ENCODE peak calls at places on chromosomes 12 and 14, in nine cellular contexts. K, U, E, T, R, C, Q, D and X are unnamed samples.

GRCh38 chr14:61948376-61948775 is 186.2 kb downstream of the SNAPC1 start:
- DNase-seq in Q (no peak), U (no peak), K (no peak), R (no peak), T (no peak), D (no peak), C (no peak), E (no peak), X (no peak)

GRCh38 chr14:95482967-95483842 is 33.2 kb downstream of the SYNE3 start:
- DNase-seq in T (peak), U (peak), Q (peak), E (peak), D (peak), K (peak), R (peak), C (peak), X (no peak)

GRCh38 chr12:28130625-28131598 is 59.3 kb upstream of the CCDC91 start:
- DNase-seq in Q (no peak), D (peak), C (no peak), K (no peak), T (peak), E (peak), U (peak), R (peak), X (peak)

GRCh38 chr14:30193791-30194407 is 266.3 kb upstream of the PRKD1 start:
- DNase-seq in U (peak), T (no peak), K (no peak), D (no peak), R (no peak), C (no peak), E (no peak), Q (no peak), X (no peak)

GRCh38 chr12:98997-99396 is 32.4 kb downstream of the IQSEC3 start:
- DNase-seq in U (no peak), D (no peak), Q (no peak), K (no peak), T (no peak), C (no peak), E (no peak), R (no peak), X (no peak)

GRCh38 chr14:78316711-78317110 is 146.5 kb downstream of the NRXN3 start:
- DNase-seq in T (no peak), D (no peak), K (no peak), E (no peak), C (no peak), R (no peak), Q (no peak), U (no peak), X (peak)

GRCh38 chr12:122200541-122201175 is 2.9 kb upstream of the B3GNT4 start:
- DNase-seq in D (no peak), E (no peak), R (no peak), U (no peak), T (no peak), Q (no peak), C (no peak), K (no peak), X (no peak)

GRCh38 chr12:64696065-64696741 is 63.0 kb downstream of the GNS start:
- DNase-seq in T (no peak), D (no peak), U (peak), Q (no peak), C (no peak), K (no peak), E (no peak), R (peak), X (peak)

GRCh38 chr12:25424186-25424854 is 128.8 kb downstream of the LMNTD1 start:
- DNase-seq in K (peak), E (no peak), C (no peak), R (no peak), D (no peak), Q (no peak), T (no peak), U (no peak), X (no peak)

GRCh38 chr12:63103489-63104131 is 47.4 kb downstream of the AVPR1A start:
- DNase-seq in K (no peak), R (peak), C (no peak), D (no peak), E (no peak), Q (no peak), U (peak), T (no peak), X (peak)

GRCh38 chr12:65624554-65625086 is 199.7 kb upstream of the HMGA2 start:
- DNase-seq in K (no peak), T (no peak), R (no peak), E (no peak), D (no peak), Q (no peak), C (no peak), U (no peak), X (no peak)

GRCh38 chr12:75812341-75813018 is 219.1 kb downstream of the PHLDA1 start:
- DNase-seq in U (peak), E (peak), K (no peak), D (no peak), R (no peak), T (no peak), C (no peak), Q (no peak), X (no peak)

GRCh38 chr12:120688527-120689071 is 1.6 kb downstream of the MLEC start:
- DNase-seq in E (no peak), C (peak), Q (peak), K (no peak), T (no peak), R (no peak), U (no peak), D (peak), X (peak)

GRCh38 chr14:62420853-62421252 is 624.4 kb downstream of the KCNH5 start:
- DNase-seq in U (no peak), T (no peak), E (no peak), Q (no peak), K (no peak), D (no peak), R (no peak), C (no peak), X (no peak)

GRCh38 chr12:38934078-38934584 is 28.7 kb upstream of the CPNE8 start:
- DNase-seq in U (no peak), K (no peak), E (no peak), R (no peak), C (no peak), Q (no peak), D (no peak), T (no peak), X (peak)

GRCh38 chr12:87815738-87816137 is 213.5 kb downstream of the C12orf50 start:
- DNase-seq in Q (no peak), E (no peak), D (no peak), K (no peak), C (no peak), R (no peak), U (no peak), T (no peak), X (no peak)

GRCh38 chr12:92726865-92727264 is 24.1 kb downstream of the PLEKHG7 start:
- DNase-seq in E (no peak), C (no peak), T (no peak), Q (no peak), D (no peak), R (no peak), K (no peak), U (peak), X (no peak)

GRCh38 chr14:73591690-73592448 is at the start of gene ACOT4:
- DNase-seq in T (no peak), Q (peak), U (peak), K (no peak), D (peak), R (peak), E (no peak), C (peak), X (peak)

GRCh38 chr12:104928036-104928770 is 29.9 kb downstream of the SLC41A2 start:
- DNase-seq in Q (no peak), E (no peak), T (no peak), R (no peak), U (no peak), K (no peak), C (no peak), D (no peak), X (no peak)

GRCh38 chr12:89087149-89087834 is 265.0 kb downstream of the DUSP6 start:
- DNase-seq in K (no peak), R (no peak), T (no peak), C (peak), U (no peak), D (no peak), E (no peak), Q (peak), X (no peak)

GRCh38 chr14:45716506-45716905 is 463.5 kb upstream of the MIS18BP1 start:
- DNase-seq in R (peak), U (no peak), C (no peak), E (no peak), K (no peak), Q (no peak), D (peak), T (no peak), X (no peak)

GRCh38 chr12:19744760-19745218 is 305.5 kb downstream of the AEBP2 start:
- DNase-seq in R (peak), U (peak), C (no peak), E (no peak), D (no peak), Q (no peak), K (no peak), T (no peak), X (no peak)

GRCh38 chr14:58501214-58501816 is 73.8 kb downstream of the KIAA0586 start:
- DNase-seq in T (peak), Q (no peak), K (no peak), U (peak), C (no peak), D (no peak), R (peak), E (peak), X (peak)

GRCh38 chr12:44889162-44889561 is 13.0 kb upstream of the NELL2 start:
- DNase-seq in Q (no peak), E (no peak), D (no peak), C (no peak), R (no peak), T (no peak), K (no peak), U (no peak), X (peak)

GRCh38 chr12:80792861-80793260 is 76.1 kb downstream of the MYF5 start:
- DNase-seq in Q (no peak), U (peak), T (no peak), D (no peak), K (no peak), R (no peak), C (no peak), E (no peak), X (no peak)

GRCh38 chr14:32258574-32258973 is 55.5 kb upstream of the RNU6-8 start:
- DNase-seq in Q (no peak), D (no peak), C (no peak), E (peak), K (no peak), T (no peak), R (no peak), U (no peak), X (peak)

GRCh38 chr12:131381716-131382430 is 329.0 kb upstream of the SFSWAP start:
- DNase-seq in T (no peak), R (no peak), K (no peak), E (no peak), Q (no peak), D (no peak), C (no peak), U (no peak), X (no peak)

GRCh38 chr12:56082967-56083366 is 3.0 kb downstream of the ERBB3 start:
- DNase-seq in C (no peak), U (no peak), T (no peak), R (no peak), E (no peak), Q (no peak), K (no peak), D (no peak), X (no peak)

GRCh38 chr12:71727958-71728357 is 26.7 kb upstream of the RAB21 start:
- DNase-seq in Q (no peak), T (no peak), R (no peak), K (no peak), U (no peak), E (no peak), C (no peak), D (no peak), X (no peak)

GRCh38 chr14:70789361-70789760 is 20.0 kb downstream of the MAP3K9 start:
- DNase-seq in C (no peak), K (no peak), R (no peak), Q (peak), U (peak), D (peak), E (no peak), T (peak), X (no peak)

GRCh38 chr12:76762556-76762955 is 1.4 kb upstream of the ZDHHC17 start:
- DNase-seq in Q (no peak), C (no peak), E (no peak), D (no peak), U (no peak), T (no peak), K (no peak), R (no peak), X (no peak)

GRCh38 chr12:85277900-85278597 is 2.0 kb upstream of the ALX1 start:
- DNase-seq in T (no peak), K (no peak), E (no peak), U (no peak), D (no peak), R (no peak), Q (peak), C (peak), X (no peak)

GRCh38 chr12:110686294-110686903 is 2.5 kb downstream of the HVCN1 start:
- DNase-seq in R (no peak), U (no peak), Q (no peak), T (no peak), C (no peak), K (no peak), D (no peak), E (no peak), X (no peak)

GRCh38 chr12:110687770-110688169 is 1.1 kb downstream of the HVCN1 start:
- DNase-seq in T (no peak), U (no peak), E (no peak), R (no peak), D (no peak), C (no peak), K (no peak), Q (no peak), X (peak)

GRCh38 chr12:110688446-110689001 is 391 bp downstream of the HVCN1 start:
- DNase-seq in D (no peak), E (no peak), Q (peak), R (no peak), T (no peak), C (no peak), K (no peak), U (no peak), X (no peak)

GRCh38 chr12:110689002-110689600 is at the start of gene HVCN1:
- DNase-seq in K (peak), Q (peak), E (peak), U (no peak), R (no peak), C (peak), D (peak), T (no peak), X (no peak)

DNA sequence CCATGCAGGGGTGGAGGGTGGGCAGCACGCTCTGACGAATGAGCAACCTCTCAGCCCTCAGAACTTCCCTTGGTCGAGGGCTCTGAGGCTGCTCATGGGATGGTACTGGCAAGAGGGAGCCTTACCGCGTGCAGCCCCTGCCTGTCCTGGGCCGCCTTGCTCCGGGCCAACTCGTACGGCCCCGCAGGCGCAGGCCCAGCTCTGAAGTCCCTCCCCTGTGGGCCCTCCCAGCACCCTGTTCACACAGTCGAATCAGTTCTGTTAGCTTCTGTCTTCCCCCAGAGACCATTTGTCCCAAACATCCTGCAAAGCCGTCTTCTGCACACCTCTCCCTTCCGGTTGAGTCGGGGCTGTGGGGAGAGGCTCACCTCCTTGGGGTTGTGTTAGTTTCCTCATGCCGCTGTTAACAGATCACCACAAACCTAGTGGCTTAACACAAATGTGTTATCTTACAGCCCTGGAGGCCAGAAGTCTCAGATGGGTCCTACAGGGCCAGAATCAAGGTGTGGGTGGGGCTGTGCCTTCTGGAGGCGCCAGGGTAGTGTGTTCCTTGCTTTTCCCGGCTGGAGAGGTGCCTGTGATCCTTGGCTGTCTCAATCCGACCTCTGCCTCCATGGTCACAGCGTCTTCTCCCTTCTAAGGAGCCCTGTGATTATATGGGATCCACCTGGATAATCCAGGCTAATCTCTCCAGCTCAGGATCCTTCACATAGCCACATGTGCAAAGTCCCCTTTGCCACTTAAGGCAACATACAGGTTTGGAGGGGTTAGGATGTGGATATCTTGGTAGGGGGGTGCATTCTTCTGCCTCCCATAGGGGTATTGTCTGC is 901 bp upstream of the HVCN1 start:
- DNase-seq in T (no peak), R (no peak), U (no peak), D (peak), Q (peak), C (peak), K (no peak), E (peak), X (no peak)
- TF ChIP-seq POLR2A in T (no peak), R (no peak), U (no peak), D (no peak), Q (no peak), C (no peak), K (no peak), E (peak), X (no peak)

DNA sequence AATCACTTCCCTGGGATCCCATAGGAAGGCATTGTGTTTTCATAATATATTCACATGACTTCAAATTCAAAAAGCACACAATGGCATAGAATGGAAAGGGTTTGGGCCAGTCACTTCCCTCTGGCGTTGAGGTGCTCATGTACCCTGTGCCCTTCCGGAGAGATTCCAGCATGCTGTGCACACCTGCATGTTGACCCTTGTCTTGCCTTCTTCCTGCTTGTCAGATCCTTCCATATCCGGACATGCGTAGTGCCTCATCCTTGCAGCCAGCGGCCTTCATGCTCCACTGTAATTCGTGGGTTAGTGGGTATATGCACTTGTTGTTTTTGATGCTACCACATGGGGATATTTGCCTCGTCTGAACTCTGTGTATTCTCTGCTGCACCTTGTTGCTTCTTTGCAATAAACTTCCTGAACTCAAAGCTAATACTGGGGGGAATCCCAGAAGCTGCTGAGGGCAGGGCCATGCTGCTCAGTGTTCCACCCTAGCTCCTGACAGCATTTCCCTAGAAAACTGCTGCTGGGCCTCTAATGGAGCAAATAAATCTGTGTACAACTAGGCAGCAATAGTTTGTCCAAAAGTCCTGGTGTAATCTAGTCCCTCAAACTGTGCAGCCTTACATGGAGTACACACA is 59.5 kb downstream of the ANAPC7 start:
- DNase-seq in U (no peak), E (no peak), D (no peak), R (no peak), Q (no peak), K (no peak), T (no peak), C (no peak), X (no peak)
- TF ChIP-seq POLR2A in U (no peak), E (no peak), D (no peak), R (no peak), Q (no peak), K (no peak), T (no peak), C (no peak), X (no peak)

DNA sequence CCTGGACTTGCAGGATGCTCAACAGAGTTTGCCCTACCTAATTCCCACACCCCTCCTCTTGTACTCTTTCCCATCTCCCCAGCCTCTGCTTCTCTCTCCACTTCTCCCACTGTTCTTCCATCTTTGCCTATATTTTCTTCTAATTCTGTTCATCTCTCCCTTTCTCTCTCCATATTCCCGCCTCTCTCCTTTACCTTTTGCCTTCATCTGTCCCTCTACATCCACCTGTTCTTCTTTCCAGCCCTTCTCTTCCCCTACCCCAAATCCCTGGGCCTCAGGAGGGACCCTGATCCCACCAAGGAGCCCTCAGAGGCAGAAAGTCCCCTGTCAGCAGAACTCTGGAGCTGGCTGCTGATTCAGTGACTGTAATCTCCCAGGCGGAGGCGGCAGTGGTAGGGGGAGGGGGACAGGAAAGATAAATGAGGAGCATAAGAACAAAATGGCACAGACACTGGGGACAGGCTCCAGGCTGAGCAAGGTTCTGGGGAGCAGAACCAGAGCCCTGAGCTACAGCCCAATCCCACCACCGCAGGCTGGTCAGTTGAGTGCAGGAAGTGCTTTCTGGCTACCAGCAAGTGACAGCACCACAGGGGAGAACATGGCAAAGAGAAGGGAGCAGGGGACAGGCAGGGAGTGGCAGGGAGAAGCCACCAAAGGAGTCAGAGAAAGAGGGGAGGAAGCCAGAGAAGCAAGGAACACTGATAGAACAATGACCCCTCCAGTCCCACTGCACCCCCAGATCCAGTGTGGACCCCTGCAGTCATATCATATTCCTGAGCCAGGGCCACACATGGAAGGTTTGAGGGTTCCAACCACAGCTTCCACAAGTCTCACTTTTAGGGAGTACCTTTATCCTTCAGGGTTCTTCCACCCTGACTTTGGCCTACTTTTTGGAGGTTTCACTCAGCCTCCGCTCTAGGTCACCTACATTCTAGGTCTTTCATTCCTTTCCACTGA is 27.0 kb downstream of the SMUG1 start:
- DNase-seq in R (no peak), Q (no peak), D (no peak), U (no peak), E (no peak), C (no peak), T (no peak), K (no peak), X (no peak)
- TF ChIP-seq POLR2A in R (no peak), Q (no peak), D (no peak), U (no peak), E (no peak), C (no peak), T (no peak), K (no peak), X (no peak)

DNA sequence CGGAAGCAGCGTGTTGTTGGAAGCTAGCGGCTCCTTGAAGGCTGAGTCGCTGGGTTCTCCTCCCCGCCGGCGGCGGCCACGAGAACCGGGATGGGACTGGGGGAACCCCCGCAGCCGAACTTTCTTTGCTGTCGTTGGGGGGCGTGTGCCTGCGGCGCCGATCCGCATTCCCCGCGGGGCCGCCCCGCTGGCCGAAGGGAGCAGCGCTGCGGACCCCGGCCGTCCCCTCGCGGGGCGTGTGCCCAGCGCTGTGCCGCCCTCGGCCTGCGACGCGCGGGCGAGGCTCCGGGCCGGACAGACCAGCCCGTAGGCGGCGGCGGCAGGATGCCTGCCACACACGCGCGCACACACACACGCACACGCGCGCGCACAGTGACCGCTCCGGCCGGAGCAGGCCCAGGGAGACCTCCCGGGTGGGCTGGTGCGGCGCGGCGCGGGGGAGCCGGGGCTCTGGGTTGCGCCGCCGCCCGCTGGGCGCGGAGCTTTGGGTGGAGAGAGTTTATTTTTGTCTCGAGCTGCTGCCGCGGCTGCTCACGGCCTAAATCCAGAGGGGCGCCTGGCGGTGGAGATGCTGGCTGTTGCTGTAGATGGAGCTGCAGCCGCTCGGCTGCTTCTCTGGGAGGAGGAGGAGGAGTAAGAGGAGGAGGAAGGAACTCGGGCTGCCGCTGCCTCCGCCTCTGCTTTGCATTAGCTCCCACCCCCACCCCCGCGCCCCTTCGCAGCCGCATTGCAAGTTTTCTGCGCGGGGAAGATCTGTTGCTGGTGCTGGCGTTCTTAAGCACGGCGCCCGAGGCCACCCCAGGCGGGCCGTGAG is at the start of gene SAMD4A:
- DNase-seq in D (peak), Q (peak), U (peak), K (peak), T (no peak), C (peak), R (peak), E (peak), X (peak)
- TF ChIP-seq POLR2A in D (no peak), Q (peak), U (peak), K (peak), T (peak), C (peak), R (peak), E (peak), X (no peak)